ENCODE peak calls at places on chromosomes 6 and 20, in ten cellular contexts. K is right lobe of liver, X is uterus, Z is natural killer cell, T is left ventricle myocardium inferior, G is Calu3, J is upper lobe of right lung, P is sigmoid colon, R is colonic mucosa, U is HFF-Myc. H is an unnamed sample.

GRCh38 chr20:25360631-25361286 is 29.9 kb downstream of the ABHD12 start:
- DNase-seq in K (no peak), T (no peak), U (no peak), P (no peak), R (no peak), J (no peak), Z (no peak), X (no peak), G (no peak), H (no peak)

GRCh38 chr6:159806021-159806458 is 6.0 kb downstream of the PNLDC1 start:
- DNase-seq in T (no peak), R (no peak), Z (no peak), U (no peak), X (no peak), J (no peak), P (no peak), G (peak; percentile 55), K (no peak), H (peak; percentile 86)

GRCh38 chr6:149933461-149933860 is 8.4 kb upstream of the ULBP2 start:
- DNase-seq in R (no peak), U (no peak), P (no peak), T (no peak), K (no peak), J (no peak), Z (no peak), G (no peak), X (no peak), H (no peak)

GRCh38 chr6:11601776-11602605 is 64.4 kb downstream of the TMEM170B start:
- DNase-seq in K (no peak), Z (no peak), X (no peak), J (no peak), U (no peak), T (no peak), P (no peak), R (no peak), G (peak; percentile 35), H (no peak)

GRCh38 chr6:71404967-71405278 is 116.3 kb downstream of the OGFRL1 start:
- DNase-seq in P (no peak), K (no peak), T (no peak), J (no peak), R (no peak), X (no peak), Z (no peak), G (no peak), U (no peak), H (no peak)

GRCh38 chr20:43985121-43985520 is 70.5 kb downstream of the TOX2 start:
- DNase-seq in R (no peak), X (no peak), G (no peak), T (no peak), P (no peak), J (no peak), U (no peak), K (no peak), Z (no peak), H (no peak)

GRCh38 chr6:38673397-38674165 is 29.4 kb downstream of the GLO1 start:
- DNase-seq in K (no peak), U (no peak), X (no peak), P (no peak), T (no peak), R (no peak), G (no peak), J (no peak), Z (no peak), H (no peak)

GRCh38 chr6:53411451-53411850 is 62.7 kb upstream of the ELOVL5 start:
- DNase-seq in Z (no peak), U (no peak), J (no peak), X (no peak), G (no peak), P (no peak), K (no peak), R (no peak), T (no peak), H (no peak)

GRCh38 chr6:80520195-80520594 is 413.7 kb downstream of the BCKDHB start:
- DNase-seq in K (no peak), J (no peak), U (no peak), R (no peak), P (no peak), X (no peak), G (no peak), Z (no peak), T (no peak), H (peak; percentile 75)

GRCh38 chr6:80527552-80528052 is 421.1 kb downstream of the BCKDHB start:
- DNase-seq in P (no peak), Z (no peak), G (no peak), K (no peak), U (no peak), R (no peak), T (no peak), J (no peak), X (no peak), H (no peak)

GRCh38 chr6:80522556-80522955 is 416.1 kb downstream of the BCKDHB start:
- DNase-seq in U (no peak), J (no peak), K (no peak), Z (no peak), R (no peak), G (no peak), P (no peak), T (no peak), X (no peak), H (no peak)

GRCh38 chr6:80523029-80523428 is 416.6 kb downstream of the BCKDHB start:
- DNase-seq in R (no peak), J (no peak), K (no peak), G (no peak), P (no peak), X (no peak), T (no peak), U (no peak), Z (no peak), H (no peak)

GRCh38 chr6:80523531-80523970 is 417.1 kb downstream of the BCKDHB start:
- DNase-seq in R (no peak), T (no peak), X (peak; percentile 14), P (no peak), J (no peak), K (no peak), Z (no peak), G (no peak), U (no peak), H (no peak)
- TF ChIP-seq CTCF in R (no peak), T (no peak), X (no peak), P (no peak), J (no peak), K (no peak), Z (no peak), G (no peak), U (no peak), H (no peak)

GRCh38 chr20:36385503-36385902 is 79.4 kb downstream of the DLGAP4 start:
- DNase-seq in P (no peak), T (no peak), Z (no peak), R (no peak), J (no peak), G (no peak), U (no peak), K (no peak), X (no peak), H (no peak)

GRCh38 chr20:36386236-36386635 is 80.1 kb downstream of the DLGAP4 start:
- DNase-seq in U (no peak), T (no peak), Z (no peak), P (no peak), J (no peak), R (no peak), K (no peak), G (no peak), X (no peak), H (no peak)

GRCh38 chr20:36378686-36379085 is 72.5 kb downstream of the DLGAP4 start:
- DNase-seq in P (no peak), K (no peak), G (no peak), J (no peak), Z (no peak), U (no peak), X (no peak), R (no peak), T (no peak), H (no peak)

GRCh38 chr20:36384022-36384619 is 78.0 kb downstream of the DLGAP4 start:
- DNase-seq in U (peak; percentile 11), R (peak; percentile 29), P (no peak), K (no peak), J (no peak), T (no peak), Z (peak; percentile 17), G (peak; percentile 60), X (no peak), H (peak; percentile 74)
- TF ChIP-seq CTCF in U (peak; percentile 40), R (no peak), P (no peak), K (no peak), J (no peak), T (no peak), Z (no peak), G (no peak), X (no peak), H (peak; percentile 9)

GRCh38 chr20:1299522-1299921 is 29.4 kb downstream of the SDCBP2 start:
- DNase-seq in U (no peak), K (no peak), Z (no peak), R (peak; percentile 34), G (peak; percentile 40), T (no peak), P (peak; percentile 38), X (no peak), J (peak; percentile 61), H (peak; percentile 18)
- TF ChIP-seq CTCF in U (peak; percentile 28), K (no peak), Z (no peak), R (peak; percentile 22), G (no peak), T (no peak), P (no peak), X (no peak), J (no peak), H (peak; percentile 35)

GRCh38 chr20:36441027-36441414 is 100.3 kb upstream of the MYL9 start:
- DNase-seq in K (no peak), R (no peak), T (no peak), G (no peak), J (no peak), X (no peak), P (no peak), Z (no peak), U (no peak), H (no peak)

GRCh38 chr20:36439731-36440072 is 101.6 kb upstream of the MYL9 start:
- DNase-seq in J (no peak), X (no peak), P (no peak), T (no peak), U (no peak), R (no peak), Z (no peak), G (no peak), K (no peak), H (no peak)

GRCh38 chr20:36441416-36441815 is 99.9 kb upstream of the MYL9 start:
- DNase-seq in P (no peak), R (no peak), T (no peak), J (no peak), G (no peak), K (no peak), Z (no peak), X (no peak), U (no peak), H (no peak)

GRCh38 chr20:36440370-36441026 is 100.8 kb upstream of the MYL9 start:
- DNase-seq in P (no peak), G (no peak), X (no peak), R (no peak), U (no peak), T (no peak), J (no peak), Z (no peak), K (no peak), H (no peak)

DNA sequence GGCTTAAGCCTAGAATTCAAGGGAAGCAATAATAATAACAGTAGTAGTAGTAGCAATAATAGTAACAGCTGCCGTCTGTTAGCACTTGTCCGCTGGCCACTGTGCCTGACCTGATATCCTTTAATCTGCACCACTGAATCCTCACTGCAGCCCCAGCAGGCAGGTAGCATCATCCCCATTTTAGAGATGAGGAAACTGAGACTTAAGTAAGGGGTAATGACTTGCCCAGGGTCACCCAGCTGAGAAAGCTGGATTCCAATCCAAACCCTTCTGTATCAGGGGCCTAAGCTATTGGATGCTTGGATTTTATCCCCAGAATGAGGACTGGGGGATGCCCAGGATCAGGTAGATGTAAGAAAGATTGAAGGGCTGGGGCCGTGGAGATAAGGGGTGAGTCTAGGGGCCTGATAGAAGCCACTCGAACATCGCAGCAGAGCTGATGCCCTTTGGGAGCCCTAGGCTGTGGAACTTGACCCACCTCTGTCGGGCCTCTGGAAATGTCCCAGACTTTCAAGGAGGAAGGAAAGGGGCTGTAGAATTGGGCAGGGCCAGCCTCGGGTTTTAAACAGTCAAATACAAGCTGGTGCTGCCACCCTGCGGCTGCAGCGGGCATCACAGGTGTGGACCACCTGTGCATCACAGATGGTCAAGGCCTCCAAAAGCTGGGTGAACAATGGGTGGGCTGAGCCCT is 102.1 kb upstream of the MYL9 start:
- DNase-seq in P (no peak), T (peak; percentile 58), G (peak; percentile 89), U (no peak), Z (peak; percentile 51), X (peak; percentile 48), J (peak; percentile 80), R (peak; percentile 71), K (peak; percentile 66), H (peak; percentile 61)
- TF ChIP-seq CTCF in P (peak; percentile 74), T (peak; percentile 90), G (peak; percentile 99), U (peak; percentile 90), Z (peak; percentile 73), X (peak; percentile 63), J (peak; percentile 79), R (peak; percentile 85), K (peak; percentile 91), H (peak; percentile 96)